ENCODE peak calls at places on chromosome 7, in five cellular contexts. One of them, this sample, is unnamed.

GRCh38 chr7:32809871-32810270 is 81.7 kb downstream of the KBTBD2 start:
- DNase-seq in A172: no peak
- DNase-seq in Daoy: no peak
- DNase-seq in non-pigmented ciliary epithelial cell: no peak
- DNase-seq in activated naive CD4-positive, alpha-beta T cell: no peak
- DNase-seq in this sample: no peak

GRCh38 chr7:17989546-17989945 is 38.1 kb downstream of the PRPS1L1 start:
- DNase-seq in Daoy: peak
- DNase-seq in A172: peak
- DNase-seq in activated naive CD4-positive, alpha-beta T cell: no peak
- DNase-seq in non-pigmented ciliary epithelial cell: no peak
- DNase-seq in this sample: peak

GRCh38 chr7:140506788-140507464 is 27.6 kb upstream of the MKRN1 start:
- DNase-seq in activated naive CD4-positive, alpha-beta T cell: no peak
- DNase-seq in non-pigmented ciliary epithelial cell: peak
- DNase-seq in Daoy: no peak
- DNase-seq in A172: peak
- DNase-seq in this sample: peak

GRCh38 chr7:49513939-49514338 is 259.5 kb upstream of the VWC2 start:
- DNase-seq in Daoy: no peak
- DNase-seq in non-pigmented ciliary epithelial cell: no peak
- DNase-seq in activated naive CD4-positive, alpha-beta T cell: no peak
- DNase-seq in A172: no peak
- DNase-seq in this sample: no peak

GRCh38 chr7:30285531-30286284 is 1.3 kb downstream of the ZNRF2 start:
- DNase-seq in Daoy: peak
- DNase-seq in non-pigmented ciliary epithelial cell: peak
- DNase-seq in A172: peak
- DNase-seq in activated naive CD4-positive, alpha-beta T cell: peak
- DNase-seq in this sample: peak

GRCh38 chr7:6536262-6536770 is 14.9 kb downstream of the GRID2IP start:
- DNase-seq in A172: peak
- DNase-seq in non-pigmented ciliary epithelial cell: no peak
- DNase-seq in Daoy: no peak
- DNase-seq in activated naive CD4-positive, alpha-beta T cell: no peak
- DNase-seq in this sample: no peak

GRCh38 chr7:46202379-46202778 is 281.3 kb upstream of the IGFBP3 start:
- DNase-seq in A172: no peak
- DNase-seq in activated naive CD4-positive, alpha-beta T cell: no peak
- DNase-seq in non-pigmented ciliary epithelial cell: no peak
- DNase-seq in Daoy: no peak
- DNase-seq in this sample: no peak

GRCh38 chr7:99102809-99103690 is 40.9 kb downstream of the SMURF1 start:
- DNase-seq in Daoy: peak
- DNase-seq in non-pigmented ciliary epithelial cell: no peak
- DNase-seq in A172: peak
- DNase-seq in activated naive CD4-positive, alpha-beta T cell: no peak
- DNase-seq in this sample: no peak

GRCh38 chr7:126727930-126728331 is 524.8 kb downstream of the GRM8 start:
- DNase-seq in non-pigmented ciliary epithelial cell: peak
- DNase-seq in Daoy: peak
- DNase-seq in A172: peak
- DNase-seq in activated naive CD4-positive, alpha-beta T cell: no peak
- DNase-seq in this sample: peak

GRCh38 chr7:55441668-55442305 is 76.7 kb downstream of the LANCL2 start:
- DNase-seq in non-pigmented ciliary epithelial cell: peak
- DNase-seq in Daoy: peak
- DNase-seq in activated naive CD4-positive, alpha-beta T cell: no peak
- DNase-seq in A172: peak
- DNase-seq in this sample: peak

GRCh38 chr7:91325731-91326130 is 61.5 kb downstream of the FZD1 start:
- DNase-seq in A172: peak
- DNase-seq in non-pigmented ciliary epithelial cell: no peak
- DNase-seq in activated naive CD4-positive, alpha-beta T cell: no peak
- DNase-seq in Daoy: peak
- DNase-seq in this sample: peak

GRCh38 chr7:51045319-51046102 is 262.8 kb upstream of the GRB10 start:
- DNase-seq in non-pigmented ciliary epithelial cell: peak
- DNase-seq in A172: peak
- DNase-seq in activated naive CD4-positive, alpha-beta T cell: no peak
- DNase-seq in Daoy: peak
- DNase-seq in this sample: peak

GRCh38 chr7:2633538-2634264 is 1.9 kb downstream of the TTYH3 start:
- DNase-seq in non-pigmented ciliary epithelial cell: peak
- DNase-seq in A172: peak
- DNase-seq in activated naive CD4-positive, alpha-beta T cell: no peak
- DNase-seq in Daoy: peak
- DNase-seq in this sample: peak

GRCh38 chr7:157684157-157684595 is 347.4 kb downstream of the DNAJB6 start:
- DNase-seq in Daoy: peak
- DNase-seq in activated naive CD4-positive, alpha-beta T cell: no peak
- DNase-seq in non-pigmented ciliary epithelial cell: no peak
- DNase-seq in A172: no peak
- DNase-seq in this sample: no peak

GRCh38 chr7:144835166-144835611 is 664 bp downstream of the TPK1 start:
- DNase-seq in activated naive CD4-positive, alpha-beta T cell: no peak
- DNase-seq in A172: peak
- DNase-seq in non-pigmented ciliary epithelial cell: no peak
- DNase-seq in Daoy: peak
- DNase-seq in this sample: peak

GRCh38 chr7:143485091-143485490 is 7.4 kb downstream of the TAS2R41 start:
- DNase-seq in A172: no peak
- DNase-seq in activated naive CD4-positive, alpha-beta T cell: no peak
- DNase-seq in Daoy: no peak
- DNase-seq in non-pigmented ciliary epithelial cell: no peak
- DNase-seq in this sample: no peak

GRCh38 chr7:124566576-124566975 is 199.0 kb downstream of the GPR37 start:
- DNase-seq in activated naive CD4-positive, alpha-beta T cell: no peak
- DNase-seq in Daoy: peak
- DNase-seq in A172: peak
- DNase-seq in non-pigmented ciliary epithelial cell: peak
- DNase-seq in this sample: no peak